ENCODE peak calls at places on chromosomes 16 and 17, in seven cellular contexts. One of them, this sample, is unnamed.

GRCh38 chr16:74297296-74297665 is 667 bp downstream of the PSMD7 start:
- DNase-seq in germinal center: peak; percentile 31
- DNase-seq in activated T-helper 1 cell treated with anti-CD3 and anti-CD28 coated beads, Interleukin-12 subunit alpha, Interleukin-12 subunit beta, Interleukin-2, Interleukin-4 antibody, amounts not matched to agents 30 ng/mL and 10 ng/mL and 1 ng/mL, durations not matched to agents 14 hours and 24 hours and 36 hours: peak; percentile 25
- DNase-seq in NCI-H1092 treated with DMSO at 0.1 percent for 48 hours: no peak
- DNase-seq in fibroblast of pulmonary artery: peak; percentile 22
- DNase-seq in cardiac muscle cell: peak; percentile 20
- DNase-seq in non-pigmented ciliary epithelial cell: no peak
- DNase-seq in this sample: no peak

GRCh38 chr17:78390241-78391050 is 12.0 kb downstream of the PGS1 start:
- DNase-seq in fibroblast of pulmonary artery: peak; percentile 96
- DNase-seq in non-pigmented ciliary epithelial cell: peak; percentile 93
- DNase-seq in cardiac muscle cell: peak; percentile 91
- DNase-seq in germinal center: no peak
- DNase-seq in activated T-helper 1 cell treated with anti-CD3 and anti-CD28 coated beads, Interleukin-12 subunit alpha, Interleukin-12 subunit beta, Interleukin-2, Interleukin-4 antibody, amounts not matched to agents 30 ng/mL and 10 ng/mL and 1 ng/mL, durations not matched to agents 14 hours and 24 hours and 36 hours: no peak
- DNase-seq in NCI-H1092 treated with DMSO at 0.1 percent for 48 hours: no peak
- DNase-seq in this sample: no peak

GRCh38 chr17:48374650-48375230 is 55.3 kb downstream of the SKAP1 start:
- DNase-seq in cardiac muscle cell: peak; percentile 6
- DNase-seq in NCI-H1092 treated with DMSO at 0.1 percent for 48 hours: peak; percentile 38
- DNase-seq in fibroblast of pulmonary artery: no peak
- DNase-seq in activated T-helper 1 cell treated with anti-CD3 and anti-CD28 coated beads, Interleukin-12 subunit alpha, Interleukin-12 subunit beta, Interleukin-2, Interleukin-4 antibody, amounts not matched to agents 30 ng/mL and 10 ng/mL and 1 ng/mL, durations not matched to agents 14 hours and 24 hours and 36 hours: no peak
- DNase-seq in germinal center: peak; percentile 68
- DNase-seq in non-pigmented ciliary epithelial cell: no peak
- DNase-seq in this sample: no peak

GRCh38 chr16:46929378-46930332 is 43.8 kb downstream of the DNAJA2 start:
- DNase-seq in fibroblast of pulmonary artery: peak; percentile 66
- DNase-seq in non-pigmented ciliary epithelial cell: peak; percentile 6
- DNase-seq in cardiac muscle cell: peak; percentile 67
- DNase-seq in germinal center: peak; percentile 83
- DNase-seq in activated T-helper 1 cell treated with anti-CD3 and anti-CD28 coated beads, Interleukin-12 subunit alpha, Interleukin-12 subunit beta, Interleukin-2, Interleukin-4 antibody, amounts not matched to agents 30 ng/mL and 10 ng/mL and 1 ng/mL, durations not matched to agents 14 hours and 24 hours and 36 hours: peak; percentile 62
- DNase-seq in NCI-H1092 treated with DMSO at 0.1 percent for 48 hours: no peak
- DNase-seq in this sample: no peak

GRCh38 chr16:11138769-11139623 is 117.0 kb downstream of the SOCS1 start:
- DNase-seq in activated T-helper 1 cell treated with anti-CD3 and anti-CD28 coated beads, Interleukin-12 subunit alpha, Interleukin-12 subunit beta, Interleukin-2, Interleukin-4 antibody, amounts not matched to agents 30 ng/mL and 10 ng/mL and 1 ng/mL, durations not matched to agents 14 hours and 24 hours and 36 hours: no peak
- DNase-seq in germinal center: no peak
- DNase-seq in non-pigmented ciliary epithelial cell: no peak
- DNase-seq in NCI-H1092 treated with DMSO at 0.1 percent for 48 hours: no peak
- DNase-seq in cardiac muscle cell: peak; percentile 78
- DNase-seq in fibroblast of pulmonary artery: peak; percentile 66
- DNase-seq in this sample: no peak

GRCh38 chr17:38705523-38705802 is 390 bp downstream of the MLLT6 start:
- DNase-seq in germinal center: no peak
- DNase-seq in cardiac muscle cell: no peak
- DNase-seq in non-pigmented ciliary epithelial cell: no peak
- DNase-seq in activated T-helper 1 cell treated with anti-CD3 and anti-CD28 coated beads, Interleukin-12 subunit alpha, Interleukin-12 subunit beta, Interleukin-2, Interleukin-4 antibody, amounts not matched to agents 30 ng/mL and 10 ng/mL and 1 ng/mL, durations not matched to agents 14 hours and 24 hours and 36 hours: no peak
- DNase-seq in fibroblast of pulmonary artery: no peak
- DNase-seq in NCI-H1092 treated with DMSO at 0.1 percent for 48 hours: no peak
- DNase-seq in this sample: no peak

GRCh38 chr17:63120406-63120805 is 154.4 kb downstream of the TANC2 start:
- DNase-seq in cardiac muscle cell: peak; percentile 24
- DNase-seq in fibroblast of pulmonary artery: peak; percentile 39
- DNase-seq in non-pigmented ciliary epithelial cell: no peak
- DNase-seq in germinal center: no peak
- DNase-seq in activated T-helper 1 cell treated with anti-CD3 and anti-CD28 coated beads, Interleukin-12 subunit alpha, Interleukin-12 subunit beta, Interleukin-2, Interleukin-4 antibody, amounts not matched to agents 30 ng/mL and 10 ng/mL and 1 ng/mL, durations not matched to agents 14 hours and 24 hours and 36 hours: no peak
- DNase-seq in NCI-H1092 treated with DMSO at 0.1 percent for 48 hours: no peak
- DNase-seq in this sample: no peak

GRCh38 chr16:15811778-15812750 is 44.8 kb downstream of the MYH11 start:
- DNase-seq in NCI-H1092 treated with DMSO at 0.1 percent for 48 hours: no peak
- DNase-seq in fibroblast of pulmonary artery: peak; percentile 89
- DNase-seq in activated T-helper 1 cell treated with anti-CD3 and anti-CD28 coated beads, Interleukin-12 subunit alpha, Interleukin-12 subunit beta, Interleukin-2, Interleukin-4 antibody, amounts not matched to agents 30 ng/mL and 10 ng/mL and 1 ng/mL, durations not matched to agents 14 hours and 24 hours and 36 hours: no peak
- DNase-seq in germinal center: no peak
- DNase-seq in cardiac muscle cell: peak; percentile 96
- DNase-seq in non-pigmented ciliary epithelial cell: peak; percentile 83
- DNase-seq in this sample: peak; percentile 56

GRCh38 chr17:49210158-49211029 is at the start of the genes ABI3 and GNGT2:
- DNase-seq in fibroblast of pulmonary artery: peak; percentile 48
- DNase-seq in non-pigmented ciliary epithelial cell: no peak
- DNase-seq in germinal center: peak; percentile 92
- DNase-seq in cardiac muscle cell: peak; percentile 68
- DNase-seq in activated T-helper 1 cell treated with anti-CD3 and anti-CD28 coated beads, Interleukin-12 subunit alpha, Interleukin-12 subunit beta, Interleukin-2, Interleukin-4 antibody, amounts not matched to agents 30 ng/mL and 10 ng/mL and 1 ng/mL, durations not matched to agents 14 hours and 24 hours and 36 hours: peak; percentile 65
- DNase-seq in NCI-H1092 treated with DMSO at 0.1 percent for 48 hours: no peak
- DNase-seq in this sample: no peak

GRCh38 chr17:62913971-62914370 is 52.1 kb upstream of the TANC2 start:
- DNase-seq in germinal center: no peak
- DNase-seq in fibroblast of pulmonary artery: no peak
- DNase-seq in activated T-helper 1 cell treated with anti-CD3 and anti-CD28 coated beads, Interleukin-12 subunit alpha, Interleukin-12 subunit beta, Interleukin-2, Interleukin-4 antibody, amounts not matched to agents 30 ng/mL and 10 ng/mL and 1 ng/mL, durations not matched to agents 14 hours and 24 hours and 36 hours: no peak
- DNase-seq in NCI-H1092 treated with DMSO at 0.1 percent for 48 hours: no peak
- DNase-seq in non-pigmented ciliary epithelial cell: no peak
- DNase-seq in cardiac muscle cell: no peak
- DNase-seq in this sample: no peak